ENCODE peak calls at places on chromosomes 3 and 15, in six cellular contexts. R, X, N, C, A and O are unnamed samples.

GRCh38 chr15:75884041-75884440 is 19.6 kb upstream of the FBXO22 start:
- DNase-seq in R (peak), X (no peak), N (no peak), C (no peak), A (peak), O (no peak)

GRCh38 chr15:85646538-85647091 is 148.1 kb downstream of the KLHL25 start:
- DNase-seq in R (peak), X (no peak), N (no peak), C (no peak), A (peak), O (no peak)

GRCh38 chr3:154085799-154086198 is 35.4 kb upstream of the ARHGEF26 start:
- DNase-seq in R (no peak), X (no peak), N (no peak), C (no peak), A (peak), O (no peak)

GRCh38 chr3:174132421-174133042 is 726.6 kb upstream of the NAALADL2 start:
- DNase-seq in R (no peak), X (no peak), N (no peak), C (no peak), A (no peak), O (no peak)

GRCh38 chr3:185724761-185725160 is 100.1 kb downstream of the IGF2BP2 start:
- DNase-seq in R (peak), X (no peak), N (no peak), C (no peak), A (no peak), O (no peak)

GRCh38 chr3:113741086-113741485 is 5.0 kb downstream of the NAA50 start:
- DNase-seq in R (no peak), X (no peak), N (no peak), C (no peak), A (no peak), O (no peak)

GRCh38 chr15:40045572-40046217 is 6.7 kb upstream of the SRP14 start:
- DNase-seq in R (no peak), X (no peak), N (no peak), C (no peak), A (no peak), O (no peak)

GRCh38 chr3:23804441-23805227 is 1.1 kb upstream of the UBE2E1 start:
- DNase-seq in R (no peak), X (no peak), N (no peak), C (no peak), A (no peak), O (no peak)

GRCh38 chr3:27728195-27729087 is 6.3 kb upstream of the EOMES start:
- DNase-seq in R (no peak), X (no peak), N (no peak), C (no peak), A (peak), O (no peak)

GRCh38 chr3:147813256-147813655 is 404.1 kb downstream of the ZIC1 start:
- DNase-seq in R (no peak), X (no peak), N (no peak), C (no peak), A (no peak), O (no peak)

GRCh38 chr3:129228891-129229585 is 20.4 kb upstream of the COPG1 start:
- DNase-seq in R (peak), X (no peak), N (no peak), C (no peak), A (peak), O (peak)

GRCh38 chr3:157920804-157921203 is 185.4 kb downstream of the SHOX2 start:
- DNase-seq in R (no peak), X (no peak), N (no peak), C (no peak), A (no peak), O (no peak)

GRCh38 chr15:69979783-69980182 is 117.9 kb downstream of the TLE3 start:
- DNase-seq in R (no peak), X (no peak), N (no peak), C (no peak), A (no peak), O (no peak)

GRCh38 chr15:100723323-100723801 is 121.0 kb downstream of the ASB7 start:
- DNase-seq in R (peak), X (no peak), N (no peak), C (no peak), A (peak), O (no peak)

GRCh38 chr3:4994144-4994730 is 15.0 kb downstream of the BHLHE40 start:
- DNase-seq in R (peak), X (no peak), N (no peak), C (no peak), A (peak), O (no peak)

GRCh38 chr3:9198805-9199386 is 50.5 kb downstream of the SRGAP3 start:
- DNase-seq in R (no peak), X (no peak), N (no peak), C (no peak), A (no peak), O (no peak)

GRCh38 chr3:173739716-173740115 is 342.2 kb downstream of the NLGN1 start:
- DNase-seq in R (no peak), X (no peak), N (no peak), C (no peak), A (peak), O (no peak)

GRCh38 chr3:40719660-40720287 is 195.0 kb downstream of the ZNF621 start:
- DNase-seq in R (peak), X (no peak), N (no peak), C (no peak), A (peak), O (no peak)

GRCh38 chr3:119318871-119319270 is 24.7 kb downstream of the ARHGAP31 start:
- DNase-seq in R (peak), X (no peak), N (no peak), C (no peak), A (no peak), O (no peak)

GRCh38 chr3:107543666-107544065 is 20.9 kb downstream of the BBX start:
- DNase-seq in R (peak), X (no peak), N (no peak), C (no peak), A (peak), O (no peak)

GRCh38 chr3:74267583-74268184 is 346.8 kb downstream of the CNTN3 start:
- DNase-seq in R (peak), X (no peak), N (no peak), C (no peak), A (peak), O (no peak)